ENCODE peak calls at places on chromosome 20, in four cellular contexts. One of them, this sample, is unnamed.

GRCh38 chr20:24584538-24585356 is 115.3 kb downstream of the SYNDIG1 start:
- DNase-seq in HTR-8/SVneo: no peak
- DNase-seq in GM13977: no peak
- DNase-seq in EH: peak
- DNase-seq in this sample: peak

GRCh38 chr20:59214619-59215547 is 51.3 kb downstream of the ZNF831 start:
- DNase-seq in HTR-8/SVneo: no peak
- DNase-seq in GM13977: no peak
- DNase-seq in EH: no peak
- DNase-seq in this sample: no peak

GRCh38 chr20:24979036-24979960 is 13.3 kb downstream of the APMAP start:
- DNase-seq in GM13977: no peak
- DNase-seq in EH: no peak
- DNase-seq in HTR-8/SVneo: no peak
- DNase-seq in this sample: no peak

GRCh38 chr20:45229264-45230056 is 8.3 kb downstream of the SEMG2 start:
- DNase-seq in EH: peak
- DNase-seq in GM13977: no peak
- DNase-seq in HTR-8/SVneo: peak
- DNase-seq in this sample: no peak

GRCh38 chr20:2298116-2298515 is 2.3 kb downstream of the TGM3 start:
- DNase-seq in GM13977: no peak
- DNase-seq in EH: no peak
- DNase-seq in HTR-8/SVneo: no peak
- DNase-seq in this sample: no peak

GRCh38 chr20:38187512-38187911 is 22.4 kb upstream of the TGM2 start:
- DNase-seq in GM13977: no peak
- DNase-seq in HTR-8/SVneo: no peak
- DNase-seq in EH: peak
- DNase-seq in this sample: peak

GRCh38 chr20:17533396-17533795 is 2.2 kb upstream of the BFSP1 start:
- DNase-seq in HTR-8/SVneo: peak
- DNase-seq in GM13977: no peak
- DNase-seq in EH: peak
- DNase-seq in this sample: peak

GRCh38 chr20:37781626-37782025 is 87.8 kb downstream of the CTNNBL1 start:
- DNase-seq in HTR-8/SVneo: no peak
- DNase-seq in GM13977: no peak
- DNase-seq in EH: peak
- DNase-seq in this sample: no peak

GRCh38 chr20:49675368-49676151 is 38.1 kb downstream of the B4GALT5 start:
- DNase-seq in HTR-8/SVneo: peak
- DNase-seq in EH: peak
- DNase-seq in GM13977: peak
- DNase-seq in this sample: no peak

GRCh38 chr20:18943542-18943941 is 130.0 kb downstream of the SCP2D1 start:
- DNase-seq in EH: no peak
- DNase-seq in HTR-8/SVneo: no peak
- DNase-seq in GM13977: no peak
- DNase-seq in this sample: no peak

GRCh38 chr20:33693274-33693673 is 7.1 kb upstream of the E2F1 start:
- DNase-seq in EH: no peak
- DNase-seq in GM13977: no peak
- DNase-seq in HTR-8/SVneo: no peak
- DNase-seq in this sample: no peak

GRCh38 chr20:45890997-45891983 is at the start of the genes CTSA and NEURL2:
- DNase-seq in EH: peak
- DNase-seq in GM13977: peak
- DNase-seq in HTR-8/SVneo: peak
- DNase-seq in this sample: peak

GRCh38 chr20:14406495-14406894 is 69.1 kb upstream of the FLRT3 start:
- DNase-seq in HTR-8/SVneo: no peak
- DNase-seq in GM13977: no peak
- DNase-seq in EH: peak
- DNase-seq in this sample: no peak

GRCh38 chr20:51801220-51801991 is 915 bp downstream of the SALL4 start:
- DNase-seq in EH: peak
- DNase-seq in HTR-8/SVneo: peak
- DNase-seq in GM13977: no peak
- DNase-seq in this sample: peak

GRCh38 chr20:38970302-38970701 is 8.2 kb downstream of the DHX35 start:
- DNase-seq in HTR-8/SVneo: peak
- DNase-seq in EH: peak
- DNase-seq in GM13977: no peak
- DNase-seq in this sample: no peak

GRCh38 chr20:36544134-36545018 is 3.1 kb downstream of the MYL9 start:
- DNase-seq in HTR-8/SVneo: no peak
- DNase-seq in GM13977: no peak
- DNase-seq in EH: peak
- DNase-seq in this sample: peak

GRCh38 chr20:42901689-42902518 is 287.8 kb downstream of the PTPRT start:
- DNase-seq in GM13977: no peak
- DNase-seq in EH: no peak
- DNase-seq in HTR-8/SVneo: no peak
- DNase-seq in this sample: peak

GRCh38 chr20:373171-373890 is 7.2 kb upstream of the TRIB3 start:
- DNase-seq in GM13977: no peak
- DNase-seq in HTR-8/SVneo: peak
- DNase-seq in EH: peak
- DNase-seq in this sample: peak

GRCh38 chr20:16245879-16246278 is 327.4 kb downstream of the KIF16B start:
- DNase-seq in EH: no peak
- DNase-seq in HTR-8/SVneo: no peak
- DNase-seq in GM13977: no peak
- DNase-seq in this sample: no peak

GRCh38 chr20:43958626-43959025 is 44.0 kb downstream of the TOX2 start:
- DNase-seq in HTR-8/SVneo: no peak
- DNase-seq in EH: no peak
- DNase-seq in GM13977: no peak
- DNase-seq in this sample: no peak

GRCh38 chr20:6959900-6960312 is 192.4 kb downstream of the BMP2 start:
- DNase-seq in EH: no peak
- DNase-seq in HTR-8/SVneo: no peak
- DNase-seq in GM13977: no peak
- DNase-seq in this sample: no peak

This sample was measured in cardiac muscle cell.